ENCODE peak calls at places on chromosomes 11 and 22, in four cellular contexts. H is activated CD8-positive, alpha-beta T cell treated with anti-CD3 and anti-CD28 coated beads for 36 hours; X is neural crest cell; T is foreskin keratinocyte. U is an unnamed sample.

GRCh38 chr11:88246680-88247079 is 71.4 kb upstream of the RAB38 start:
- DNase-seq in X (no peak), T (peak; percentile 40), H (no peak), U (no peak)

GRCh38 chr22:27164781-27165503 is 507.6 kb downstream of the MIAT start:
- DNase-seq in H (no peak), T (no peak), X (no peak), U (no peak)

GRCh38 chr22:20996031-20996410 is 5.9 kb downstream of the THAP7 start:
- DNase-seq in X (no peak), T (no peak), H (no peak), U (no peak)

GRCh38 chr11:83151274-83151977 is 5.5 kb upstream of the PCF11 start:
- DNase-seq in X (no peak), H (no peak), T (no peak), U (no peak)

GRCh38 chr11:69035150-69035958 is 13.4 kb upstream of the TPCN2 start:
- DNase-seq in T (no peak), X (no peak), H (no peak), U (no peak)

GRCh38 chr11:93253111-93253510 is 55.3 kb upstream of the SLC36A4 start:
- DNase-seq in X (no peak), T (no peak), H (no peak), U (no peak)

GRCh38 chr11:28176231-28176853 is 68.2 kb downstream of the METTL15 start:
- DNase-seq in T (peak; percentile 14), H (no peak), X (no peak), U (no peak)

GRCh38 chr11:73982595-73982989 is at the start of gene UCP2:
- DNase-seq in H (peak; percentile 89), T (no peak), X (peak; percentile 68), U (peak; percentile 79)

GRCh38 chr11:61749607-61750217 is 2.7 kb upstream of the MYRF start:
- DNase-seq in H (no peak), X (peak; percentile 61), T (no peak), U (no peak)

GRCh38 chr11:111327908-111328624 is 29.7 kb downstream of the POU2AF3 start:
- DNase-seq in T (no peak), X (no peak), H (no peak), U (no peak)

GRCh38 chr11:95341246-95341645 is 110.2 kb upstream of the SESN3 start:
- DNase-seq in T (no peak), X (no peak), H (no peak), U (no peak)

GRCh38 chr11:31619980-31620379 is 110.4 kb downstream of the ELP4 start:
- DNase-seq in T (no peak), X (no peak), H (no peak), U (no peak)

GRCh38 chr11:122180435-122180834 is 64.4 kb upstream of the BLID start:
- DNase-seq in H (no peak), X (no peak), T (peak; percentile 89), U (no peak)